ENCODE peak calls at places on chromosomes 6 and 20, in six cellular contexts. One of them, this sample, is unnamed.

GRCh38 chr20:4029505-4030467 is 14.4 kb upstream of the RNF24 start:
- DNase-seq in colonic mucosa: no peak
- DNase-seq in right lobe of liver: no peak
- DNase-seq in neural progenitor cell: no peak
- DNase-seq in fibroblast of mammary gland: no peak
- DNase-seq in NB4: no peak
- DNase-seq in this sample: no peak

GRCh38 chr6:12293234-12293930 is 3.2 kb downstream of the EDN1 start:
- DNase-seq in colonic mucosa: no peak
- DNase-seq in right lobe of liver: no peak
- DNase-seq in neural progenitor cell: no peak
- DNase-seq in fibroblast of mammary gland: no peak
- DNase-seq in NB4: no peak
- DNase-seq in this sample: no peak

GRCh38 chr6:106629859-106630163 is 433 bp downstream of the QRSL1 start:
- DNase-seq in colonic mucosa: no peak
- DNase-seq in right lobe of liver: no peak
- DNase-seq in neural progenitor cell: no peak
- DNase-seq in fibroblast of mammary gland: no peak
- DNase-seq in NB4: no peak
- DNase-seq in this sample: no peak

GRCh38 chr6:115865914-115866313 is 194.8 kb downstream of the FRK start:
- DNase-seq in colonic mucosa: no peak
- DNase-seq in right lobe of liver: no peak
- DNase-seq in neural progenitor cell: no peak
- DNase-seq in fibroblast of mammary gland: no peak
- DNase-seq in NB4: no peak
- DNase-seq in this sample: no peak

GRCh38 chr6:156988276-156989158 is 211.3 kb downstream of the ARID1B start:
- DNase-seq in colonic mucosa: peak
- DNase-seq in right lobe of liver: no peak
- DNase-seq in neural progenitor cell: peak
- DNase-seq in fibroblast of mammary gland: peak
- DNase-seq in NB4: peak
- DNase-seq in this sample: peak

GRCh38 chr6:75600694-75601265 is 900 bp upstream of the SENP6 start:
- DNase-seq in colonic mucosa: no peak
- DNase-seq in right lobe of liver: no peak
- DNase-seq in neural progenitor cell: no peak
- DNase-seq in fibroblast of mammary gland: peak
- DNase-seq in NB4: peak
- DNase-seq in this sample: peak

GRCh38 chr6:55963301-55963700 is 87.9 kb upstream of the BMP5 start:
- DNase-seq in colonic mucosa: no peak
- DNase-seq in right lobe of liver: no peak
- DNase-seq in neural progenitor cell: no peak
- DNase-seq in fibroblast of mammary gland: peak
- DNase-seq in NB4: peak
- DNase-seq in this sample: peak

GRCh38 chr20:38685853-38686473 is 38.3 kb upstream of the SLC32A1 start:
- DNase-seq in colonic mucosa: peak
- DNase-seq in right lobe of liver: peak
- DNase-seq in neural progenitor cell: peak
- DNase-seq in fibroblast of mammary gland: peak
- DNase-seq in NB4: peak
- DNase-seq in this sample: peak

GRCh38 chr20:26214991-26215390 is 518.3 kb upstream of the ZNF337 start:
- DNase-seq in colonic mucosa: no peak
- DNase-seq in right lobe of liver: no peak
- DNase-seq in neural progenitor cell: no peak
- DNase-seq in fibroblast of mammary gland: no peak
- DNase-seq in NB4: no peak
- DNase-seq in this sample: no peak

GRCh38 chr20:26207237-26207966 is 510.7 kb upstream of the ZNF337 start:
- DNase-seq in colonic mucosa: no peak
- DNase-seq in right lobe of liver: no peak
- DNase-seq in neural progenitor cell: no peak
- DNase-seq in fibroblast of mammary gland: no peak
- DNase-seq in NB4: no peak
- DNase-seq in this sample: no peak

GRCh38 chr20:26205350-26205749 is 508.7 kb upstream of the ZNF337 start:
- DNase-seq in colonic mucosa: no peak
- DNase-seq in right lobe of liver: no peak
- DNase-seq in neural progenitor cell: no peak
- DNase-seq in fibroblast of mammary gland: no peak
- DNase-seq in NB4: no peak
- DNase-seq in this sample: no peak

GRCh38 chr20:26208296-26209091 is 511.8 kb upstream of the ZNF337 start:
- DNase-seq in colonic mucosa: no peak
- DNase-seq in right lobe of liver: peak
- DNase-seq in neural progenitor cell: peak
- DNase-seq in fibroblast of mammary gland: no peak
- DNase-seq in NB4: no peak
- DNase-seq in this sample: no peak

GRCh38 chr20:26209171-26209941 is 512.7 kb upstream of the ZNF337 start:
- DNase-seq in colonic mucosa: no peak
- DNase-seq in right lobe of liver: no peak
- DNase-seq in neural progenitor cell: peak
- DNase-seq in fibroblast of mammary gland: no peak
- DNase-seq in NB4: no peak
- DNase-seq in this sample: peak
- H3K4me3 ChIP-seq in colonic mucosa: no peak
- H3K4me3 ChIP-seq in right lobe of liver: no peak
- H3K4me3 ChIP-seq in neural progenitor cell: peak
- H3K4me3 ChIP-seq in fibroblast of mammary gland: no peak
- H3K4me3 ChIP-seq in NB4: no peak
- H3K4me3 ChIP-seq in this sample: no peak

GRCh38 chr6:110083875-110084585 is 95.4 kb downstream of the WASF1 start:
- DNase-seq in colonic mucosa: no peak
- DNase-seq in right lobe of liver: no peak
- DNase-seq in neural progenitor cell: peak
- DNase-seq in fibroblast of mammary gland: no peak
- DNase-seq in NB4: no peak
- DNase-seq in this sample: no peak
- H3K4me3 ChIP-seq in colonic mucosa: no peak
- H3K4me3 ChIP-seq in right lobe of liver: no peak
- H3K4me3 ChIP-seq in neural progenitor cell: no peak
- H3K4me3 ChIP-seq in fibroblast of mammary gland: no peak
- H3K4me3 ChIP-seq in NB4: no peak
- H3K4me3 ChIP-seq in this sample: no peak

GRCh38 chr6:154591220-154591619 is 80.7 kb upstream of the CNKSR3 start:
- DNase-seq in colonic mucosa: no peak
- DNase-seq in right lobe of liver: no peak
- DNase-seq in neural progenitor cell: no peak
- DNase-seq in fibroblast of mammary gland: no peak
- DNase-seq in NB4: no peak
- DNase-seq in this sample: no peak
- H3K4me3 ChIP-seq in colonic mucosa: no peak
- H3K4me3 ChIP-seq in right lobe of liver: no peak
- H3K4me3 ChIP-seq in neural progenitor cell: no peak
- H3K4me3 ChIP-seq in fibroblast of mammary gland: no peak
- H3K4me3 ChIP-seq in NB4: no peak
- H3K4me3 ChIP-seq in this sample: no peak

DNA sequence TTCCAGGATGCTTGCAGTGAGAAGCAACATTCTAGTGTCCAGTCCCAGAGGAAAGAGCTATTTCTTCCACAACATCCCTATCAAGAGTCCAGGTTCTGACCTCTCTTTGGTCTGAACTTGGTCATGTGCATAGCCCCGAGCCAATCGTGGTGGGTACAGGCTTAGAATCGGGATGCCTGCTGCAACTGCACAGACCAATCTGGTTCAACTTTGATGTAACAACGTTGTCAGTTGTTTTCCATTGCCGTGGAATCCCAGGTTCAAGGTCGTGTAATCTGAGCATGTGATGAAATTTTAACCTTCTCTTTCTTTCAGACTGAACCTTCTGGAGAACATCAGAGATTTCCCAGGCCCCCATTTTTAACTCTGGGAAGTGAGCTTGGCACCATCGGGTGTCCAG is 130.5 kb downstream of the ANKRD60 start:
- DNase-seq in colonic mucosa: no peak
- DNase-seq in right lobe of liver: no peak
- DNase-seq in neural progenitor cell: no peak
- DNase-seq in fibroblast of mammary gland: no peak
- DNase-seq in NB4: no peak
- DNase-seq in this sample: no peak
- H3K4me3 ChIP-seq in colonic mucosa: no peak
- H3K4me3 ChIP-seq in right lobe of liver: no peak
- H3K4me3 ChIP-seq in neural progenitor cell: no peak
- H3K4me3 ChIP-seq in fibroblast of mammary gland: no peak
- H3K4me3 ChIP-seq in NB4: no peak
- H3K4me3 ChIP-seq in this sample: no peak

GRCh38 chr6:44556046-44556445 is 168.5 kb downstream of the CDC5L start:
- DNase-seq in colonic mucosa: no peak
- DNase-seq in right lobe of liver: no peak
- DNase-seq in neural progenitor cell: no peak
- DNase-seq in fibroblast of mammary gland: no peak
- DNase-seq in NB4: peak
- DNase-seq in this sample: no peak
- H3K4me3 ChIP-seq in colonic mucosa: no peak
- H3K4me3 ChIP-seq in right lobe of liver: no peak
- H3K4me3 ChIP-seq in neural progenitor cell: no peak
- H3K4me3 ChIP-seq in fibroblast of mammary gland: no peak
- H3K4me3 ChIP-seq in NB4: no peak
- H3K4me3 ChIP-seq in this sample: no peak

GRCh38 chr20:62908971-62909791 is 17.1 kb downstream of the DIDO1 start:
- DNase-seq in colonic mucosa: no peak
- DNase-seq in right lobe of liver: no peak
- DNase-seq in neural progenitor cell: no peak
- DNase-seq in fibroblast of mammary gland: no peak
- DNase-seq in NB4: no peak
- DNase-seq in this sample: no peak

GRCh38 chr20:62906209-62906608 is 20.1 kb downstream of the DIDO1 start:
- DNase-seq in colonic mucosa: no peak
- DNase-seq in right lobe of liver: peak
- DNase-seq in neural progenitor cell: no peak
- DNase-seq in fibroblast of mammary gland: no peak
- DNase-seq in NB4: no peak
- DNase-seq in this sample: no peak

GRCh38 chr20:62907377-62908317 is 18.7 kb downstream of the DIDO1 start:
- DNase-seq in colonic mucosa: no peak
- DNase-seq in right lobe of liver: no peak
- DNase-seq in neural progenitor cell: peak
- DNase-seq in fibroblast of mammary gland: no peak
- DNase-seq in NB4: peak
- DNase-seq in this sample: no peak

GRCh38 chr20:62905536-62906117 is 20.7 kb downstream of the DIDO1 start:
- DNase-seq in colonic mucosa: no peak
- DNase-seq in right lobe of liver: no peak
- DNase-seq in neural progenitor cell: no peak
- DNase-seq in fibroblast of mammary gland: no peak
- DNase-seq in NB4: no peak
- DNase-seq in this sample: no peak

GRCh38 chr20:62906647-62907375 is 19.5 kb downstream of the DIDO1 start:
- DNase-seq in colonic mucosa: no peak
- DNase-seq in right lobe of liver: no peak
- DNase-seq in neural progenitor cell: no peak
- DNase-seq in fibroblast of mammary gland: no peak
- DNase-seq in NB4: no peak
- DNase-seq in this sample: no peak
- H3K4me3 ChIP-seq in colonic mucosa: no peak
- H3K4me3 ChIP-seq in right lobe of liver: no peak
- H3K4me3 ChIP-seq in neural progenitor cell: no peak
- H3K4me3 ChIP-seq in fibroblast of mammary gland: no peak
- H3K4me3 ChIP-seq in NB4: no peak
- H3K4me3 ChIP-seq in this sample: no peak

GRCh38 chr6:142820336-142821016 is 124.5 kb downstream of the HIVEP2 start:
- DNase-seq in colonic mucosa: no peak
- DNase-seq in right lobe of liver: no peak
- DNase-seq in neural progenitor cell: no peak
- DNase-seq in fibroblast of mammary gland: no peak
- DNase-seq in NB4: no peak
- DNase-seq in this sample: no peak
- H3K4me3 ChIP-seq in colonic mucosa: no peak
- H3K4me3 ChIP-seq in right lobe of liver: peak
- H3K4me3 ChIP-seq in neural progenitor cell: no peak
- H3K4me3 ChIP-seq in fibroblast of mammary gland: peak
- H3K4me3 ChIP-seq in NB4: no peak
- H3K4me3 ChIP-seq in this sample: peak